ENCODE peak calls at places on chromosomes 6 and 20, in five cellular contexts. One of them, this sample, is unnamed.

GRCh38 chr20:2398453-2398852 is 17.8 kb downstream of the TGM6 start:
- DNase-seq in IMR-90: no peak
- DNase-seq in cardiac fibroblast: no peak
- DNase-seq in CD8-positive, alpha-beta T cell: no peak
- DNase-seq in choroid plexus epithelial cell: no peak
- DNase-seq in this sample: no peak

GRCh38 chr6:154953644-154954043 is 41.5 kb upstream of the TIAM2 start:
- DNase-seq in IMR-90: no peak
- DNase-seq in cardiac fibroblast: no peak
- DNase-seq in CD8-positive, alpha-beta T cell: no peak
- DNase-seq in choroid plexus epithelial cell: no peak
- DNase-seq in this sample: no peak

GRCh38 chr6:44304282-44305199 is 8.6 kb downstream of the AARS2 start:
- DNase-seq in IMR-90: peak; percentile 35
- DNase-seq in cardiac fibroblast: peak; percentile 54
- DNase-seq in CD8-positive, alpha-beta T cell: peak; percentile 19
- DNase-seq in choroid plexus epithelial cell: peak; percentile 61
- DNase-seq in this sample: peak; percentile 52

GRCh38 chr6:135013211-135013610 is 41.4 kb downstream of the HBS1L start:
- DNase-seq in IMR-90: no peak
- DNase-seq in cardiac fibroblast: no peak
- DNase-seq in CD8-positive, alpha-beta T cell: no peak
- DNase-seq in choroid plexus epithelial cell: no peak
- DNase-seq in this sample: no peak

GRCh38 chr6:23663652-23664051 is 462.4 kb upstream of the NRSN1 start:
- DNase-seq in IMR-90: no peak
- DNase-seq in cardiac fibroblast: no peak
- DNase-seq in CD8-positive, alpha-beta T cell: no peak
- DNase-seq in choroid plexus epithelial cell: no peak
- DNase-seq in this sample: no peak

GRCh38 chr6:141403827-141404226 is 728.9 kb upstream of the GJE1 start:
- DNase-seq in IMR-90: no peak
- DNase-seq in cardiac fibroblast: peak; percentile 49
- DNase-seq in CD8-positive, alpha-beta T cell: no peak
- DNase-seq in choroid plexus epithelial cell: peak; percentile 78
- DNase-seq in this sample: peak; percentile 34

GRCh38 chr6:47520282-47520681 is 42.7 kb downstream of the CD2AP start:
- DNase-seq in IMR-90: no peak
- DNase-seq in cardiac fibroblast: no peak
- DNase-seq in CD8-positive, alpha-beta T cell: no peak
- DNase-seq in choroid plexus epithelial cell: no peak
- DNase-seq in this sample: no peak

GRCh38 chr6:36075656-36076055 is 48.0 kb downstream of the MAPK14 start:
- DNase-seq in IMR-90: no peak
- DNase-seq in cardiac fibroblast: no peak
- DNase-seq in CD8-positive, alpha-beta T cell: no peak
- DNase-seq in choroid plexus epithelial cell: no peak
- DNase-seq in this sample: no peak

GRCh38 chr6:120186080-120186479 is 836.5 kb upstream of the MAN1A1 start:
- DNase-seq in IMR-90: no peak
- DNase-seq in cardiac fibroblast: no peak
- DNase-seq in CD8-positive, alpha-beta T cell: no peak
- DNase-seq in choroid plexus epithelial cell: no peak
- DNase-seq in this sample: no peak

GRCh38 chr20:25280051-25280573 is 32.2 kb downstream of the PYGB start:
- DNase-seq in IMR-90: no peak
- DNase-seq in cardiac fibroblast: no peak
- DNase-seq in CD8-positive, alpha-beta T cell: no peak
- DNase-seq in choroid plexus epithelial cell: no peak
- DNase-seq in this sample: no peak

GRCh38 chr6:24768361-24768760 is 6.4 kb upstream of the GMNN start:
- DNase-seq in IMR-90: peak; percentile 3
- DNase-seq in cardiac fibroblast: no peak
- DNase-seq in CD8-positive, alpha-beta T cell: no peak
- DNase-seq in choroid plexus epithelial cell: peak; percentile 19
- DNase-seq in this sample: peak; percentile 27

GRCh38 chr6:70398783-70399730 is 14.3 kb upstream of the FAM135A start:
- DNase-seq in IMR-90: peak; percentile 23
- DNase-seq in cardiac fibroblast: peak; percentile 88
- DNase-seq in CD8-positive, alpha-beta T cell: no peak
- DNase-seq in choroid plexus epithelial cell: peak; percentile 59
- DNase-seq in this sample: peak; percentile 43

GRCh38 chr20:62062661-62063600 is 2.8 kb downstream of the TAF4 start:
- DNase-seq in IMR-90: no peak
- DNase-seq in cardiac fibroblast: no peak
- DNase-seq in CD8-positive, alpha-beta T cell: no peak
- DNase-seq in choroid plexus epithelial cell: no peak
- DNase-seq in this sample: no peak

GRCh38 chr6:149482542-149483261 is 2.1 kb downstream of the ZC3H12D start:
- DNase-seq in IMR-90: no peak
- DNase-seq in cardiac fibroblast: no peak
- DNase-seq in CD8-positive, alpha-beta T cell: no peak
- DNase-seq in choroid plexus epithelial cell: no peak
- DNase-seq in this sample: no peak

GRCh38 chr20:39660251-39660650 is 698.1 kb downstream of the DHX35 start:
- DNase-seq in IMR-90: no peak
- DNase-seq in cardiac fibroblast: peak; percentile 65
- DNase-seq in CD8-positive, alpha-beta T cell: no peak
- DNase-seq in choroid plexus epithelial cell: peak; percentile 68
- DNase-seq in this sample: peak; percentile 47

GRCh38 chr6:113147544-113147943 is 709.6 kb upstream of the MARCKS start:
- DNase-seq in IMR-90: peak; percentile 94
- DNase-seq in cardiac fibroblast: peak; percentile 38
- DNase-seq in CD8-positive, alpha-beta T cell: no peak
- DNase-seq in choroid plexus epithelial cell: peak; percentile 22
- DNase-seq in this sample: no peak

GRCh38 chr6:167574431-167575097 is 249.7 kb downstream of the TTLL2 start:
- DNase-seq in IMR-90: no peak
- DNase-seq in cardiac fibroblast: peak; percentile 3
- DNase-seq in CD8-positive, alpha-beta T cell: no peak
- DNase-seq in choroid plexus epithelial cell: no peak
- DNase-seq in this sample: peak; percentile 30

GRCh38 chr6:157206359-157206815 is 116.9 kb downstream of the TMEM242 start:
- DNase-seq in IMR-90: no peak
- DNase-seq in cardiac fibroblast: no peak
- DNase-seq in CD8-positive, alpha-beta T cell: no peak
- DNase-seq in choroid plexus epithelial cell: no peak
- DNase-seq in this sample: no peak

GRCh38 chr6:34182751-34183531 is 37.1 kb upstream of the GRM4 start:
- DNase-seq in IMR-90: no peak
- DNase-seq in cardiac fibroblast: no peak
- DNase-seq in CD8-positive, alpha-beta T cell: peak; percentile 56
- DNase-seq in choroid plexus epithelial cell: no peak
- DNase-seq in this sample: no peak

GRCh38 chr6:112233864-112234263 is 20.5 kb downstream of the LAMA4 start:
- DNase-seq in IMR-90: peak; percentile 92
- DNase-seq in cardiac fibroblast: peak; percentile 87
- DNase-seq in CD8-positive, alpha-beta T cell: no peak
- DNase-seq in choroid plexus epithelial cell: peak; percentile 60
- DNase-seq in this sample: peak; percentile 88

GRCh38 chr6:109503327-109504224 is 20.6 kb upstream of the ZBTB24 start:
- DNase-seq in IMR-90: no peak
- DNase-seq in cardiac fibroblast: no peak
- DNase-seq in CD8-positive, alpha-beta T cell: no peak
- DNase-seq in choroid plexus epithelial cell: no peak
- DNase-seq in this sample: no peak

DNA sequence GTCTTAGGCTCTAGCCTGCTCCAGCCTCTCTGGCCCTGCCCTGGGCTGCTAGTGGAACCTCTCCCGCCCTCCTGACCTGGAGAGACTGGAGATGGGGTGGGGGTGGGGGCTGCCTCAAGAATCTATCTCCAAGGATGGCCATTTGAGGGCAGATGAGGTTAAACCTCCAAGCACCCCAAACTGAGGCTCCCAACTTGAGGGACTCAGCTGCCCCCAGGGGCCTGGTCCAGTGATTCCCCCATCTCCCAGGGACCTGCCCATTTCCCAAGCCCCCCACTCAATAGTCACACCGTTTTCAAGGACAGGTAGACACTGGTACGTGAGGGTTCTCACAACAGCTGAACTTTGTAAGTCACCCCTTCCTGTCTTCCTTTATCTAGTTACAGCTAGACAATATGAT is 7.1 kb upstream of the BPIFB1 start:
- DNase-seq in IMR-90: no peak
- DNase-seq in cardiac fibroblast: no peak
- DNase-seq in CD8-positive, alpha-beta T cell: no peak
- DNase-seq in choroid plexus epithelial cell: no peak
- DNase-seq in this sample: no peak
- H3K4me3 ChIP-seq in IMR-90: no peak overlapping the region
- H3K4me3 ChIP-seq in cardiac fibroblast: no peak overlapping the region
- H3K4me3 ChIP-seq in CD8-positive, alpha-beta T cell: no peak overlapping the region
- H3K4me3 ChIP-seq in choroid plexus epithelial cell: no peak overlapping the region
- H3K4me3 ChIP-seq in this sample: no peak overlapping the region

DNA sequence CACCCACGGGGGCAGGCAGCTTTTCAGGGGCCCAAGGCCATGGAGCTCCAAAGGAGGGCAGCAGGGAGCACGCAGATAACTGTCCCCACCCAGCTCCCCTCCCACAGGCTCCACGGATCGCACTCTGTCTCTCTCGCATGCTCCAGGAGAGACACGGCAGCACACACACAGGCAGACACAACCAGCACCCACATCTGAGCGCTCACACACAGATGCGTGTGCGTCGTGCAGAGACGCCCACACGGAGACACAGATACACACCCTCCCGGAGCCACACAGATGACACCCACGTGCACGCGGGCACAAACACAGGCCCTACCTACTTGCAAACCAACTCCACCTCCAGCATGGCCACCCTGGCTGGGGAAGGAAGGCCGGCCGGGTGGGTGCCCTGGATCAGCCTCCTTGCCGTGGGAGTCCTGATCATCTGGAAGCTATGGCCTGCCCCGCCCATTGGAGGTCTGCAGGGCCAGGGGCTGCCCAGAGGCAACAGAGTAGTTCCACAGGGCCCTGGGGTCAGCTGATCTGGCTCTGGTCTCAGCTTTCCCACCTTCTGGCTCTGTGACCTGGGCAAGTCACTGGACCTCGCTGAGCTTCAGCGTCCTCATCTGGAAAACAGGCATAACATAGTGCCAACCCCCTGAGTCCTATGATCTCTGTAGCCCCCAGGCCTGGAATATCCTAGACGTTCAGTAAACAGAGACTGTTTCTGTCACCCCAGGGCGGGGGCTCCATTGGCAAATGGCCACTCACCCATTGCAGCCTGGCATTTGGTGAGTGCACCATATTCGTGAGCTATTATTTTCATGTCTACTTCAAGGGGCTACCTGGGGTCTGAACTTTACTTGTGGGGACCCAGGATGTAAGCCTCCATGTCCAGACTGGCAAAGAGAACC is 31.6 kb downstream of the AAR2 start:
- DNase-seq in IMR-90: no peak
- DNase-seq in cardiac fibroblast: no peak
- DNase-seq in CD8-positive, alpha-beta T cell: no peak
- DNase-seq in choroid plexus epithelial cell: no peak
- DNase-seq in this sample: no peak
- TF ChIP-seq CTCF in IMR-90: no peak
- TF ChIP-seq CTCF in cardiac fibroblast: no peak
- TF ChIP-seq CTCF in CD8-positive, alpha-beta T cell: no peak
- TF ChIP-seq CTCF in choroid plexus epithelial cell: no peak
- TF ChIP-seq CTCF in this sample: no peak

DNA sequence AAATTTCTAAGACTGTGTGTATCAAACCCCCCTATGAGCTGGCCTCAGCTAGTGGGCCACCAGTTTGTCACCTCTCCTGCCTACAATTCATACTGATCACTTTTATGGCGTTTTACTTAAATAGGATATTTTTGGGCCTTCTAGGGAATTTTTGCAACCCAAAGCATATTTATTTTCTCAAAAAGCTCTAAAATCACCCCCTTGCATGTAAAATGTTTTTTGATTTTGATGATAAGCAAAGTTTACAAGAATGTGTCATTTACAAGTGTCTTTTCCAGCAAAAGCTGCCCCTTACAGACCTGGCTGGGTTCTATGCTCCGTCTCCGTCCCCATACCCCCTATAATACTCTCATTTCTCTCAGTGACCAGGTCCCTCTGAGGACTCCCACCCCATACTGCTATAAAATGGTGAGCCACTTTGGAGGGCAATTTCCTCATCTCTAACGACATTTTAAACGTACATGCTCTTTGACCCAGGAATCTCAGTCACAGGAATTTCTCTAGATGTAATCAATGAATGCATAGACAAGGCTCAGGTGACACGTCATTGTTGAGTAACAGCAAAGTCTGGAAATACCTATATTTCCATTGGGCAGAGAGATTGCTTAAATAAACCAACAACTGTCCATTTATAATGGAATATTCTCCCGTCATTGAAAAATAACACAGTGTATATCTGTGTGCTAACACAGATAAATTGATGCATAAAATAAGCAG is 13.9 kb upstream of the OCSTAMP start:
- DNase-seq in IMR-90: no peak
- DNase-seq in cardiac fibroblast: no peak
- DNase-seq in CD8-positive, alpha-beta T cell: no peak
- DNase-seq in choroid plexus epithelial cell: no peak
- DNase-seq in this sample: no peak
- H3K4me3 ChIP-seq in IMR-90: no peak overlapping the region
- H3K4me3 ChIP-seq in cardiac fibroblast: no peak overlapping the region
- H3K4me3 ChIP-seq in CD8-positive, alpha-beta T cell: no peak overlapping the region
- H3K4me3 ChIP-seq in choroid plexus epithelial cell: no peak overlapping the region
- H3K4me3 ChIP-seq in this sample: no peak overlapping the region

GRCh38 chr6:83518946-83519489 is 6.7 kb downstream of the PRSS35 start:
- DNase-seq in IMR-90: peak; percentile 58
- DNase-seq in cardiac fibroblast: peak; percentile 29
- DNase-seq in CD8-positive, alpha-beta T cell: no peak
- DNase-seq in choroid plexus epithelial cell: peak; percentile 65
- DNase-seq in this sample: peak; percentile 39
- TF ChIP-seq CTCF in IMR-90: peak; percentile 58
- TF ChIP-seq CTCF in cardiac fibroblast: peak; percentile 13
- TF ChIP-seq CTCF in CD8-positive, alpha-beta T cell: no peak
- TF ChIP-seq CTCF in choroid plexus epithelial cell: peak; percentile 68
- TF ChIP-seq CTCF in this sample: peak; percentile 55

GRCh38 chr6:11413112-11413687 is 124.3 kb upstream of the TMEM170B start:
- DNase-seq in IMR-90: no peak
- DNase-seq in cardiac fibroblast: no peak
- DNase-seq in CD8-positive, alpha-beta T cell: no peak
- DNase-seq in choroid plexus epithelial cell: no peak
- DNase-seq in this sample: no peak

GRCh38 chr6:11412616-11413015 is 124.9 kb upstream of the TMEM170B start:
- DNase-seq in IMR-90: no peak
- DNase-seq in cardiac fibroblast: no peak
- DNase-seq in CD8-positive, alpha-beta T cell: no peak
- DNase-seq in choroid plexus epithelial cell: no peak
- DNase-seq in this sample: no peak

GRCh38 chr6:11412011-11412424 is 125.5 kb upstream of the TMEM170B start:
- DNase-seq in IMR-90: peak; percentile 38
- DNase-seq in cardiac fibroblast: peak; percentile 86
- DNase-seq in CD8-positive, alpha-beta T cell: no peak
- DNase-seq in choroid plexus epithelial cell: peak; percentile 72
- DNase-seq in this sample: peak; percentile 65

GRCh38 chr6:11414564-11414963 is 123.0 kb upstream of the TMEM170B start:
- DNase-seq in IMR-90: no peak
- DNase-seq in cardiac fibroblast: no peak
- DNase-seq in CD8-positive, alpha-beta T cell: no peak
- DNase-seq in choroid plexus epithelial cell: peak; percentile 38
- DNase-seq in this sample: no peak

DNA sequence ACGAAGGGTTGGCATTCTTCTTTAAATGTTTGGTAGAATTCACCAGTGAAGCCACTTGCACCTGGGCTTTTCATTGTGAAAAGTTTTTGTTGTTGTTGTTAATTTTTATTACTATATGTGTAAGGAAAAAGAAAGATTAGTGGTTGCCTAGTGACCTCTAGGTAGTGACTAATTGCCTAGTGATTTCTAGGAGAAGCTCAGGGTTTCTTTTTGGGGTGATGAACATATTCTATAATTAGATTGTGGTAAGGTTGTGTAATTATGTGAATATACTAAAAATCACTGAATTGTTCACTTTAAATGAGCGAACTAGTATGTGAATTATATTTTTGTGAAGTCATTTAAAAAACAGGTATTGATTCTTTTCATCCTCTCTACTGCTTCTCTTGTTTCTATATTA is 123.8 kb upstream of the TMEM170B start:
- DNase-seq in IMR-90: peak; percentile 55
- DNase-seq in cardiac fibroblast: peak; percentile 78
- DNase-seq in CD8-positive, alpha-beta T cell: no peak
- DNase-seq in choroid plexus epithelial cell: peak; percentile 79
- DNase-seq in this sample: peak; percentile 39
- H3K4me3 ChIP-seq in IMR-90: no peak overlapping the region
- H3K4me3 ChIP-seq in cardiac fibroblast: no peak overlapping the region
- H3K4me3 ChIP-seq in CD8-positive, alpha-beta T cell: no peak overlapping the region
- H3K4me3 ChIP-seq in choroid plexus epithelial cell: no peak overlapping the region
- H3K4me3 ChIP-seq in this sample: no peak overlapping the region

This sample was measured in fibroblast of pulmonary artery.